ENCODE peak calls at places on chromosomes 16 and 17, in seven cellular contexts. P, A, O, W, M, J and K are unnamed samples.

GRCh38 chr17:45648642-45649041 is 135.5 kb upstream of the CRHR1 start:
- DNase-seq in P (no peak), A (no peak), O (no peak), W (no peak), M (no peak), J (no peak), K (no peak)

GRCh38 chr16:17529982-17530760 is 59.4 kb upstream of the XYLT1 start:
- DNase-seq in P (no peak), A (no peak), O (no peak), W (peak; percentile 8), M (no peak), J (no peak), K (no peak)

GRCh38 chr16:26111900-26112299 is 420.1 kb downstream of the HS3ST4 start:
- DNase-seq in P (no peak), A (no peak), O (peak; percentile 5), W (no peak), M (no peak), J (no peak), K (no peak)

GRCh38 chr16:66940236-66940635 is 4.9 kb downstream of the CES2 start:
- DNase-seq in P (no peak), A (no peak), O (no peak), W (no peak), M (no peak), J (no peak), K (no peak)

GRCh38 chr17:64296246-64296645 is 33.2 kb upstream of the TEX2 start:
- DNase-seq in P (no peak), A (no peak), O (no peak), W (no peak), M (no peak), J (no peak), K (no peak)

GRCh38 chr17:79947351-79948031 is 88.2 kb downstream of the TBC1D16 start:
- DNase-seq in P (no peak), A (no peak), O (no peak), W (no peak), M (no peak), J (peak; percentile 41), K (peak; percentile 7)

GRCh38 chr16:85110105-85110504 is 2.2 kb downstream of the CIBAR2 start:
- DNase-seq in P (no peak), A (no peak), O (no peak), W (no peak), M (no peak), J (no peak), K (no peak)

GRCh38 chr17:47663997-47664941 is 14.6 kb downstream of the KPNB1 start:
- DNase-seq in P (peak; percentile 45), A (peak; percentile 65), O (peak; percentile 75), W (no peak), M (peak; percentile 76), J (no peak), K (no peak)

GRCh38 chr17:56838687-56839086 is 4.7 kb downstream of the DGKE start:
- DNase-seq in P (no peak), A (no peak), O (no peak), W (no peak), M (no peak), J (no peak), K (no peak)

GRCh38 chr17:10127819-10128375 is 70.5 kb downstream of the GAS7 start:
- DNase-seq in P (no peak), A (peak; percentile 91), O (no peak), W (no peak), M (no peak), J (peak; percentile 89), K (no peak)

GRCh38 chr17:43917348-43918025 is 10.2 kb upstream of the MPP2 start:
- DNase-seq in P (no peak), A (no peak), O (peak; percentile 43), W (no peak), M (no peak), J (no peak), K (no peak)

GRCh38 chr16:66525396-66526180 is 24.3 kb downstream of the TK2 start:
- DNase-seq in P (no peak), A (peak; percentile 34), O (no peak), W (no peak), M (no peak), J (peak; percentile 73), K (no peak)

GRCh38 chr17:77619851-77620250 is 338.7 kb upstream of the TNRC6C start:
- DNase-seq in P (no peak), A (peak; percentile 20), O (peak; percentile 45), W (no peak), M (no peak), J (peak; percentile 30), K (no peak)

GRCh38 chr16:68740628-68741346 is 3.7 kb downstream of the CDH1 start:
- DNase-seq in P (no peak), A (no peak), O (no peak), W (no peak), M (no peak), J (no peak), K (no peak)

GRCh38 chr16:20851601-20852000 is 45.3 kb downstream of the REXO5 start:
- DNase-seq in P (no peak), A (peak; percentile 87), O (peak; percentile 82), W (no peak), M (no peak), J (peak; percentile 81), K (no peak)

GRCh38 chr17:35236821-35237220 is 6.1 kb upstream of the SLFN5 start:
- DNase-seq in P (no peak), A (no peak), O (no peak), W (no peak), M (no peak), J (no peak), K (no peak)

GRCh38 chr17:12034538-12034937 is 13.9 kb downstream of the MAP2K4 start:
- DNase-seq in P (no peak), A (no peak), O (no peak), W (no peak), M (no peak), J (no peak), K (no peak)

GRCh38 chr17:71342726-71343125 is 778.1 kb upstream of the SOX9 start:
- DNase-seq in P (no peak), A (peak; percentile 7), O (no peak), W (no peak), M (no peak), J (no peak), K (no peak)

GRCh38 chr16:66996324-66996982 is 8.1 kb downstream of the CES4A start:
- DNase-seq in P (no peak), A (peak; percentile 75), O (peak; percentile 42), W (no peak), M (no peak), J (peak; percentile 36), K (no peak)

GRCh38 chr17:46027326-46028325 is 28.6 kb downstream of the STH start:
- DNase-seq in P (no peak), A (no peak), O (no peak), W (no peak), M (no peak), J (no peak), K (no peak)

GRCh38 chr17:68204736-68205135 is 43.1 kb upstream of the AMZ2 start:
- DNase-seq in P (no peak), A (no peak), O (no peak), W (no peak), M (peak; percentile 11), J (no peak), K (no peak)

GRCh38 chr16:81889896-81890634 is 111.0 kb downstream of the PLCG2 start:
- DNase-seq in P (peak; percentile 21), A (peak; percentile 79), O (peak; percentile 71), W (no peak), M (peak; percentile 36), J (peak; percentile 27), K (peak; percentile 87)

GRCh38 chr16:85699628-85700027 is 10.9 kb upstream of the GINS2 start:
- DNase-seq in P (no peak), A (peak; percentile 75), O (peak; percentile 35), W (no peak), M (no peak), J (no peak), K (no peak)

GRCh38 chr17:55294042-55294751 is 29.4 kb downstream of the HLF start:
- DNase-seq in P (no peak), A (peak; percentile 57), O (no peak), W (no peak), M (no peak), J (no peak), K (no peak)

GRCh38 chr16:27753563-27753962 is 203.6 kb downstream of the KATNIP start:
- DNase-seq in P (no peak), A (no peak), O (no peak), W (no peak), M (no peak), J (no peak), K (no peak)

GRCh38 chr17:77254961-77255741 is 114.4 kb downstream of the SEC14L1 start:
- DNase-seq in P (no peak), A (peak; percentile 93), O (peak; percentile 87), W (no peak), M (no peak), J (no peak), K (peak; percentile 57)

GRCh38 chr17:74150428-74151025 is 53.0 kb upstream of the RPL38 start:
- DNase-seq in P (no peak), A (no peak), O (no peak), W (no peak), M (no peak), J (no peak), K (no peak)

GRCh38 chr17:66676421-66676820 is 158.5 kb upstream of the CACNG5 start:
- DNase-seq in P (no peak), A (no peak), O (peak; percentile 92), W (no peak), M (no peak), J (no peak), K (no peak)

GRCh38 chr17:81519284-81520020 is 6.9 kb upstream of the ACTG1 start:
- DNase-seq in P (peak; percentile 64), A (no peak), O (peak; percentile 66), W (no peak), M (peak; percentile 80), J (no peak), K (no peak)

GRCh38 chr16:89721644-89722391 is 481 bp downstream of the ZNF276 start:
- DNase-seq in P (peak; percentile 87), A (peak; percentile 36), O (peak; percentile 56), W (peak; percentile 63), M (peak; percentile 47), J (no peak), K (no peak)

GRCh38 chr16:11205754-11206459 is 50.1 kb downstream of the SOCS1 start:
- DNase-seq in P (no peak), A (peak; percentile 28), O (no peak), W (no peak), M (no peak), J (no peak), K (no peak)

GRCh38 chr17:8255499-8255898 is 6.4 kb downstream of the PFAS start:
- DNase-seq in P (no peak), A (no peak), O (peak; percentile 47), W (no peak), M (no peak), J (no peak), K (no peak)

GRCh38 chr17:68288804-68289203 is 2.1 kb downstream of the SLC16A6 start:
- DNase-seq in P (no peak), A (no peak), O (peak; percentile 37), W (no peak), M (no peak), J (no peak), K (no peak)

GRCh38 chr17:39634384-39634871 is 2.5 kb upstream of the STARD3 start:
- DNase-seq in P (no peak), A (peak; percentile 69), O (peak; percentile 68), W (no peak), M (peak; percentile 44), J (no peak), K (no peak)

GRCh38 chr16:81697321-81697885 is 81.7 kb upstream of the PLCG2 start:
- DNase-seq in P (no peak), A (peak; percentile 56), O (peak; percentile 76), W (no peak), M (peak; percentile 9), J (no peak), K (peak; percentile 80)

GRCh38 chr17:39736319-39737165 is 1.2 kb upstream of the GRB7 start:
- DNase-seq in P (no peak), A (no peak), O (peak; percentile 66), W (no peak), M (no peak), J (no peak), K (no peak)

GRCh38 chr17:37844158-37844976 is 79.8 kb upstream of the TBC1D3K start:
- DNase-seq in P (peak; percentile 4), A (peak; percentile 78), O (peak; percentile 71), W (peak; percentile 26), M (no peak), J (peak; percentile 15), K (peak; percentile 60)

GRCh38 chr16:67443299-67443698 is 12.4 kb downstream of the HSD11B2 start:
- DNase-seq in P (no peak), A (peak; percentile 61), O (no peak), W (no peak), M (no peak), J (no peak), K (no peak)